ENCODE peak calls at places on chromosomes 16 and 17, in eight cellular contexts. L is non-pigmented ciliary epithelial cell; J is kidney epithelial cell; T is stimulated activated CD4-positive, alpha-beta T cell treated with anti-CD3 and anti-CD28 coated beads, Interleukin-1b, Interleukin-23, amount 100 ng/mL, for 24 hours; P is progenitor cell of endocrine pancreas; M is CD4-positive, alpha-beta T cell; B is GM12891; K is CD8-positive, alpha-beta T cell. H is an unnamed sample.

GRCh38 chr17:14760719-14761425 is 460.0 kb downstream of the HS3ST3B1 start:
- DNase-seq in T (no peak), J (peak; percentile 42), L (no peak), B (no peak), P (no peak), M (no peak), K (no peak), H (no peak)

GRCh38 chr17:8857919-8858318 is 9.6 kb downstream of the PIK3R6 start:
- DNase-seq in J (peak; percentile 45), B (no peak), K (no peak), M (no peak), L (no peak), P (no peak), T (no peak), H (peak; percentile 48)

GRCh38 chr17:44972953-44973352 is 4.8 kb upstream of the C1QL1 start:
- DNase-seq in T (no peak), L (no peak), P (no peak), J (no peak), K (no peak), B (no peak), M (no peak), H (no peak)

GRCh38 chr17:75353176-75353575 is 52.3 kb downstream of the GRB2 start:
- DNase-seq in B (no peak), T (no peak), P (no peak), J (no peak), M (no peak), L (no peak), K (no peak), H (no peak)

GRCh38 chr17:65633146-65633881 is 71.9 kb upstream of the AXIN2 start:
- DNase-seq in M (no peak), K (no peak), P (no peak), T (no peak), J (no peak), B (no peak), L (no peak), H (no peak)

GRCh38 chr16:73033271-73033998 is 14.5 kb downstream of the ZFHX3 start:
- DNase-seq in J (no peak), B (no peak), T (no peak), P (no peak), L (no peak), M (no peak), K (no peak), H (no peak)

GRCh38 chr16:7090628-7091115 is 242.0 kb upstream of the RBFOX1 start:
- DNase-seq in B (no peak), T (no peak), M (no peak), L (no peak), J (no peak), K (no peak), P (no peak), H (no peak)

GRCh38 chr17:42255425-42255810 is 20.8 kb downstream of the STAT5B start:
- DNase-seq in M (no peak), J (no peak), L (no peak), B (no peak), T (no peak), P (no peak), K (no peak), H (no peak)

GRCh38 chr17:80644588-80644987 is 100.0 kb downstream of the RPTOR start:
- DNase-seq in J (no peak), B (no peak), T (no peak), L (no peak), K (no peak), M (no peak), P (no peak), H (no peak)

GRCh38 chr17:50532452-50533024 is at the start of gene EPN3:
- DNase-seq in M (no peak), T (no peak), J (no peak), P (peak; percentile 59), B (no peak), K (no peak), L (no peak), H (no peak)

GRCh38 chr17:65457183-65457582 is 104.3 kb downstream of the AXIN2 start:
- DNase-seq in B (no peak), M (no peak), T (no peak), P (no peak), L (no peak), J (no peak), K (no peak), H (no peak)

GRCh38 chr16:50234771-50235556 is 31.4 kb upstream of the ADCY7 start:
- DNase-seq in J (no peak), B (no peak), L (peak; percentile 28), P (no peak), T (no peak), M (no peak), K (no peak), H (no peak)

GRCh38 chr16:31485571-31485970 is 2.6 kb downstream of the SLC5A2 start:
- DNase-seq in M (no peak), J (no peak), B (no peak), T (no peak), P (no peak), K (no peak), L (no peak), H (no peak)

GRCh38 chr16:31273676-31274075 is 13.9 kb downstream of the ITGAM start:
- DNase-seq in M (no peak), P (no peak), J (no peak), L (no peak), T (no peak), B (no peak), K (no peak), H (no peak)

GRCh38 chr16:88893127-88893968 is 26.9 kb upstream of the PABPN1L start:
- DNase-seq in B (no peak), P (no peak), K (no peak), J (no peak), T (no peak), M (no peak), L (no peak), H (no peak)